ENCODE peak calls at places on chromosome 9, in five cellular contexts. J, R, S, O and E are unnamed samples. For H3K27me3, the result is how much of the 10 kb centered on the place peaks cover.

GRCh38 chr9:110752766-110753165 is 84.2 kb downstream of the MUSK start:
- DNase-seq in J (peak), R (no peak), S (no peak), O (peak), E (peak)

GRCh38 chr9:35285731-35286130 is 123.9 kb downstream of the UNC13B start:
- DNase-seq in R (no peak), J (no peak), S (no peak), O (no peak), E (no peak)

GRCh38 chr9:120375316-120375715 is 204.7 kb downstream of the CDK5RAP2 start:
- DNase-seq in S (no peak), R (no peak), J (no peak), O (no peak), E (no peak)

GRCh38 chr9:125756499-125756898 is 9.3 kb downstream of the PBX3 start:
- DNase-seq in O (no peak), S (no peak), R (no peak), J (no peak), E (no peak)

GRCh38 chr9:73006986-73007385 is 54.1 kb upstream of the ALDH1A1 start:
- DNase-seq in O (no peak), J (peak), R (no peak), S (no peak), E (no peak)

GRCh38 chr9:26165426-26165825 is 487.2 kb upstream of the TUSC1 start:
- DNase-seq in R (no peak), J (no peak), S (no peak), O (no peak), E (no peak)

GRCh38 chr9:12843735-12844134 is 68.9 kb downstream of the LURAP1L start:
- DNase-seq in O (peak), S (no peak), J (no peak), R (no peak), E (no peak)

GRCh38 chr9:14346826-14347407 is 33.0 kb upstream of the NFIB start:
- DNase-seq in O (no peak), S (no peak), J (no peak), R (peak), E (no peak)

GRCh38 chr9:121156263-121156731 is 45.4 kb downstream of the RAB14 start:
- DNase-seq in O (peak), J (peak), S (no peak), R (no peak), E (peak)

GRCh38 chr9:89534464-89534863 is 36.6 kb upstream of the SEMA4D start:
- DNase-seq in S (no peak), O (no peak), R (no peak), J (no peak), E (no peak)

GRCh38 chr9:87039809-87040392 is 92.6 kb upstream of the GAS1 start:
- DNase-seq in R (no peak), J (no peak), S (no peak), O (no peak), E (peak)

GRCh38 chr9:38142201-38142600 is 73.2 kb upstream of the SHB start:
- DNase-seq in S (no peak), J (no peak), O (no peak), R (no peak), E (peak)

GRCh38 chr9:116646661-116647514 is 40.2 kb upstream of the TRIM32 start:
- DNase-seq in S (no peak), O (no peak), R (no peak), J (peak), E (peak)

GRCh38 chr9:127885508-127886281 is 8.2 kb upstream of the AK1 start:
- DNase-seq in S (no peak), J (no peak), R (no peak), O (no peak), E (no peak)

GRCh38 chr9:134502261-134503211 is 139.1 kb upstream of the COL5A1 start:
- DNase-seq in J (peak), S (peak), R (peak), O (peak), E (peak)

GRCh38 chr9:80664327-80665210 is 1024.8 kb downstream of the TLE1 start:
- DNase-seq in J (no peak), R (no peak), O (no peak), S (no peak), E (no peak)
- TF ChIP-seq CTCF in J (no peak), R (no peak), O (no peak), S (no peak), E (no peak)

GRCh38 chr9:132547976-132548730 is 34.3 kb upstream of the BARHL1 start:
- DNase-seq in S (peak), R (no peak), J (no peak), O (no peak), E (peak)
- H3K27ac ChIP-seq in S (no peak), R (no peak), J (peak), O (no peak), E (no peak)

GRCh38 chr9:124054671-124055212 is 43.2 kb downstream of the LHX2 start:
- DNase-seq in S (no peak), J (no peak), O (peak), R (no peak), E (peak)

GRCh38 chr9:124047106-124047716 is 35.6 kb downstream of the LHX2 start:
- DNase-seq in J (peak), R (no peak), O (no peak), S (no peak), E (no peak)

GRCh38 chr9:124046189-124046588 is 34.6 kb downstream of the LHX2 start:
- DNase-seq in O (no peak), S (no peak), R (no peak), J (no peak), E (no peak)

GRCh38 chr9:124052401-124052800 is 40.8 kb downstream of the LHX2 start:
- DNase-seq in R (no peak), S (no peak), J (no peak), O (no peak), E (no peak)

GRCh38 chr9:124050955-124051354 is 39.4 kb downstream of the LHX2 start:
- DNase-seq in R (no peak), S (no peak), J (no peak), O (no peak), E (no peak)
- H3K27me3 ChIP-seq in R (under half), S (under half), J (under half), O (under half), E (half or more)

DNA sequence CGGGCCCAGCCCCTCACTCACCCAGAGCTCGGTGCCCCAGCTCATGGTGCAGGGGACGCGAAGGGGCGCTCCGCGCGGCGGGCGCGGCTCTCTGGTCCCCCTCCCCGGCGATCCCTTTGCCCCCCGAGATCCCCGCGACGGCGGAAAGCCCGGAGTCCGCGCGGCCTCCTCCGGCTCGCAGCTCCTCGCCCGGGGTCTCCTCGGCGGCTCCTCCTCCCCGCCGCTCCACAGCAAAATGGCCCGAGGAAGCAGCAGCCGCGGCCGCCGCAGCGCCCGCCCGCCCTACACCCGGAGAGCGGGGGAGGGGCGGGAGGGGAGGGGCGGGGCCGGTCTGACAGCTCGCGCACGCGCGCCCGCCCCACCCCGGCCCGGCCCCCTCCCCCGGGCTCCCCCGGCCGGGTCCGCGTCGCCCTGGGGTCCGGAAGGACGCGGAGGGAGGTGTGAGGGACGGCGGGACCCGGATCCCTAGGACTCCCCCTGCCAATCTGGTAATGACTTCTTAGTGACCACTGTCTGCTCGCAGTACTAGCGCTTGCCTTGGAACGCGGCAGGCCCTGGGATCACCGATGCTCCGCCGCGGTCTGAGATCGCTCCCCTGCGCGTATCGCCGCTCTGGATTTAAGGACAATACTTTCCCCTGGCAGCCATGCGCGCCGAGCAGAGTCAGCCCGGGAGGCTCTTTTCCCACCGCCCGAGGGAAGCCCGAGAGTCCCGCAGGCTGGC is at the start of gene FNBP1:
- DNase-seq in O (peak), R (peak), S (peak), J (peak), E (peak)
- TF ChIP-seq CTCF in O (no peak), R (no peak), S (no peak), J (no peak), E (no peak)

GRCh38 chr9:19615036-19615435 is 173.8 kb downstream of the SLC24A2 start:
- DNase-seq in R (no peak), S (no peak), J (no peak), O (no peak), E (no peak)
- H3K27ac ChIP-seq in R (no peak), S (no peak), J (no peak), O (no peak), E (no peak)

GRCh38 chr9:132479733-132480132 is 69.7 kb downstream of the CFAP77 start:
- DNase-seq in R (no peak), O (no peak), J (no peak), S (no peak), E (no peak)

GRCh38 chr9:132472599-132472998 is 62.6 kb downstream of the CFAP77 start:
- DNase-seq in J (no peak), O (no peak), R (no peak), S (no peak), E (no peak)

GRCh38 chr9:132478353-132478752 is 68.3 kb downstream of the CFAP77 start:
- DNase-seq in R (no peak), O (no peak), J (no peak), S (no peak), E (no peak)

GRCh38 chr9:132472199-132472598 is 62.2 kb downstream of the CFAP77 start:
- DNase-seq in O (no peak), R (no peak), S (no peak), J (no peak), E (no peak)

DNA sequence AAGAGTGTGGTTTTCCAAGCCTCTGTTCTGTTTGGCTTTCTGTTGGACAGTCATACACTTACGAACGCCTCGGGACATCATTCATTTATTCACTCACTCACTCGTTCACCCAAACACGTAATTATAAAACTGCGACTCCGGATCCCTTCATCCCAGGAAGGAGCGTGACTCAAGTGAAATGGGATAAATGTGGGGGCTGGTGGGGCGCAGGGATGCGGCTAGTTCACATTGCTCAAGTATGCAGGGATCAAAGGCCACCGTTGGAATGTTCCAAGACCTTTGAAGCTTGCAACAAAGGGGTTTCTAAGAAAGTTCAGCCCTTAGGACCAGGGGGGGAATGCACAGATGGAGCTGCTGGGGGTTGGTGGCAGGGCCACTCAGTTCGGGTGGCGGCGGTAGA is 64.2 kb downstream of the CFAP77 start:
- DNase-seq in R (no peak), S (no peak), J (no peak), O (no peak), E (peak)
- H3K27me3 ChIP-seq in R (under half), S (under half), J (under half), O (under half), E (under half)

GRCh38 chr9:122827759-122828090 is 663 bp downstream of the PDCL start:
- DNase-seq in R (no peak), S (no peak), J (no peak), O (no peak), E (peak)
- TF ChIP-seq CTCF in R (no peak), S (no peak), J (no peak), O (no peak), E (no peak)

GRCh38 chr9:20725675-20726074 is 41.6 kb downstream of the FOCAD start:
- DNase-seq in S (no peak), R (no peak), J (no peak), O (no peak), E (no peak)
- H3K27ac ChIP-seq in S (no peak), R (no peak), J (no peak), O (no peak), E (no peak)

DNA sequence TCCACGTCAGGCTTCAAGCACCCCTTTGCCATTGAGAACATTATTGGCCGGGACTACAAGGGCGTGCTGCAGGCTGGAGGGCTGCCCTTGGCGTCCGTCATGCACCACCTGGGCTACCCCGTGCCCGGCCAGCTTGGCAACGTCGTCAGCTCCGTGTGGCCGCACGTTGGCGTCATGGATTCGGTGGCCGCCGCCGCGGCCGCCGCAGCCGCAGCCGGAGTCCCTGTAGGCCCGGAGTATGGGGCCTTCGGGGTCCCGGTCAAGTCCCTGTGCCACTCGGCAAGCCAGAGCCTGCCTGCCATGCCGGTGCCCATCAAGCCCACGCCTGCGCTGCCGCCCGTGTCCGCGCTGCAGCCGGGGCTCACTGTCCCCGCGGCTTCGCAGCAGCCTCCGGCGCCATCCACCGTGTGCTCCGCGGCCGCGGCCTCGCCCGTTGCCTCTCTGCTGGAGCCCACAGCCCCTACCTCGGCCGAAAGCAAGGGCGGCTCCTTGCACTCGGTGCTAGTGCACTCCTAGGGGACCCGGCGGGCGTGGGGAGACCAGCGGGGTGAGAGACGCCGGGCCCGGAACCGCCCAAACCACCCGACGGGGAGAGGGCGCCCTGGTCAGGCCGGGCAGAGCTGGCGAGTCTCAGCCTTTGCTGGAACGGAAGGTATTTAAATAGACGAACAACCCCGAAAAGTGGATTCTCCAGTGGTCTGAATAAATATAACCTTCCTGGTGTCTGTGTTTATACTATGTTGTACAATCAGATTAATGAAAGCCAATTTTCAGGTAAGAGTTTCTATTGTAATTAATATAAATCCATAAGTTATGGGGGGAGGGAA is 1.2 kb downstream of the FOXB2 start:
- DNase-seq in J (no peak), S (peak), R (no peak), O (no peak), E (no peak)
- H3K27me3 ChIP-seq in J (half or more), S (under half), R (half or more), O (half or more), E (half or more)